ENCODE peak calls at places on chromosomes 12 and 14, in eight cellular contexts. One of them, this sample, is unnamed.

GRCh38 chr14:24838945-24839616 is 205.1 kb upstream of the GZMB start:
- DNase-seq in neural progenitor cell: peak; percentile 27
- DNase-seq in heart left ventricle: peak; percentile 57
- DNase-seq in stomach: no peak
- DNase-seq in CD8-positive, alpha-beta memory T cell: no peak
- DNase-seq in right cardiac atrium: no peak
- DNase-seq in transverse colon: peak; percentile 33
- DNase-seq in colonic mucosa: peak; percentile 68
- DNase-seq in this sample: no peak

GRCh38 chr14:51929920-51930682 is 59.2 kb upstream of the RTRAF start:
- DNase-seq in neural progenitor cell: no peak
- DNase-seq in CD8-positive, alpha-beta memory T cell: no peak
- DNase-seq in heart left ventricle: no peak
- DNase-seq in colonic mucosa: no peak
- DNase-seq in right cardiac atrium: no peak
- DNase-seq in stomach: no peak
- DNase-seq in transverse colon: no peak
- DNase-seq in this sample: no peak

GRCh38 chr12:121789233-121789781 is 4.2 kb downstream of the RHOF start:
- DNase-seq in CD8-positive, alpha-beta memory T cell: peak; percentile 55
- DNase-seq in colonic mucosa: no peak
- DNase-seq in neural progenitor cell: no peak
- DNase-seq in heart left ventricle: no peak
- DNase-seq in stomach: no peak
- DNase-seq in right cardiac atrium: no peak
- DNase-seq in transverse colon: peak; percentile 59
- DNase-seq in this sample: no peak

GRCh38 chr14:78863143-78863542 is 693.0 kb downstream of the NRXN3 start:
- DNase-seq in heart left ventricle: no peak
- DNase-seq in colonic mucosa: peak; percentile 20
- DNase-seq in right cardiac atrium: no peak
- DNase-seq in neural progenitor cell: peak; percentile 82
- DNase-seq in transverse colon: no peak
- DNase-seq in stomach: no peak
- DNase-seq in CD8-positive, alpha-beta memory T cell: no peak
- DNase-seq in this sample: no peak

GRCh38 chr14:78448483-78449094 is 278.4 kb downstream of the NRXN3 start:
- DNase-seq in heart left ventricle: no peak
- DNase-seq in neural progenitor cell: peak; percentile 71
- DNase-seq in transverse colon: peak; percentile 49
- DNase-seq in right cardiac atrium: peak; percentile 53
- DNase-seq in CD8-positive, alpha-beta memory T cell: no peak
- DNase-seq in colonic mucosa: peak; percentile 57
- DNase-seq in stomach: peak; percentile 53
- DNase-seq in this sample: peak; percentile 51

GRCh38 chr12:23674064-23674463 is 275.4 kb downstream of the SOX5 start:
- DNase-seq in transverse colon: no peak
- DNase-seq in stomach: no peak
- DNase-seq in neural progenitor cell: no peak
- DNase-seq in colonic mucosa: no peak
- DNase-seq in CD8-positive, alpha-beta memory T cell: no peak
- DNase-seq in right cardiac atrium: peak; percentile 14
- DNase-seq in heart left ventricle: no peak
- DNase-seq in this sample: no peak

GRCh38 chr12:49854976-49855375 is 12.1 kb upstream of the BCDIN3D start:
- DNase-seq in stomach: peak; percentile 64
- DNase-seq in neural progenitor cell: no peak
- DNase-seq in transverse colon: no peak
- DNase-seq in right cardiac atrium: no peak
- DNase-seq in CD8-positive, alpha-beta memory T cell: no peak
- DNase-seq in heart left ventricle: no peak
- DNase-seq in colonic mucosa: no peak
- DNase-seq in this sample: no peak

GRCh38 chr12:109513977-109514376 is 36.5 kb downstream of the UBE3B start:
- DNase-seq in colonic mucosa: no peak
- DNase-seq in stomach: no peak
- DNase-seq in transverse colon: no peak
- DNase-seq in CD8-positive, alpha-beta memory T cell: no peak
- DNase-seq in right cardiac atrium: no peak
- DNase-seq in heart left ventricle: no peak
- DNase-seq in neural progenitor cell: no peak
- DNase-seq in this sample: no peak

GRCh38 chr14:52700701-52701172 is 5.4 kb upstream of the ERO1A start:
- DNase-seq in right cardiac atrium: no peak
- DNase-seq in stomach: no peak
- DNase-seq in colonic mucosa: no peak
- DNase-seq in neural progenitor cell: no peak
- DNase-seq in heart left ventricle: no peak
- DNase-seq in CD8-positive, alpha-beta memory T cell: no peak
- DNase-seq in transverse colon: no peak
- DNase-seq in this sample: peak; percentile 29

GRCh38 chr14:59407246-59407615 is 57.9 kb downstream of the GPR135 start:
- DNase-seq in neural progenitor cell: no peak
- DNase-seq in CD8-positive, alpha-beta memory T cell: no peak
- DNase-seq in right cardiac atrium: no peak
- DNase-seq in colonic mucosa: no peak
- DNase-seq in transverse colon: no peak
- DNase-seq in heart left ventricle: no peak
- DNase-seq in stomach: no peak
- DNase-seq in this sample: peak; percentile 19

GRCh38 chr14:63287661-63288483 is 30.9 kb downstream of the GPHB5 start:
- DNase-seq in heart left ventricle: no peak
- DNase-seq in transverse colon: no peak
- DNase-seq in stomach: no peak
- DNase-seq in colonic mucosa: no peak
- DNase-seq in neural progenitor cell: no peak
- DNase-seq in CD8-positive, alpha-beta memory T cell: no peak
- DNase-seq in right cardiac atrium: no peak
- DNase-seq in this sample: no peak

GRCh38 chr14:106883218-106883692 is 1356.9 kb downstream of the TMEM121 start:
- DNase-seq in colonic mucosa: no peak
- DNase-seq in heart left ventricle: no peak
- DNase-seq in neural progenitor cell: no peak
- DNase-seq in stomach: no peak
- DNase-seq in transverse colon: no peak
- DNase-seq in right cardiac atrium: peak; percentile 74
- DNase-seq in CD8-positive, alpha-beta memory T cell: peak; percentile 27
- DNase-seq in this sample: no peak

GRCh38 chr14:104924421-104925213 is at the start of gene PLD4:
- DNase-seq in stomach: no peak
- DNase-seq in right cardiac atrium: no peak
- DNase-seq in transverse colon: no peak
- DNase-seq in heart left ventricle: no peak
- DNase-seq in colonic mucosa: no peak
- DNase-seq in neural progenitor cell: no peak
- DNase-seq in CD8-positive, alpha-beta memory T cell: no peak
- DNase-seq in this sample: no peak

GRCh38 chr12:66516133-66516532 is 162.7 kb downstream of the GRIP1 start:
- DNase-seq in stomach: no peak
- DNase-seq in heart left ventricle: no peak
- DNase-seq in neural progenitor cell: no peak
- DNase-seq in colonic mucosa: no peak
- DNase-seq in transverse colon: no peak
- DNase-seq in CD8-positive, alpha-beta memory T cell: no peak
- DNase-seq in right cardiac atrium: no peak
- DNase-seq in this sample: no peak

GRCh38 chr12:20444595-20445170 is 76.3 kb downstream of the PDE3A start:
- DNase-seq in heart left ventricle: no peak
- DNase-seq in transverse colon: no peak
- DNase-seq in stomach: no peak
- DNase-seq in neural progenitor cell: peak; percentile 21
- DNase-seq in colonic mucosa: no peak
- DNase-seq in CD8-positive, alpha-beta memory T cell: no peak
- DNase-seq in right cardiac atrium: no peak
- DNase-seq in this sample: no peak

GRCh38 chr14:61478971-61479473 is 157.6 kb downstream of the PRKCH start:
- DNase-seq in neural progenitor cell: no peak
- DNase-seq in colonic mucosa: no peak
- DNase-seq in right cardiac atrium: no peak
- DNase-seq in heart left ventricle: no peak
- DNase-seq in CD8-positive, alpha-beta memory T cell: no peak
- DNase-seq in transverse colon: no peak
- DNase-seq in stomach: no peak
- DNase-seq in this sample: no peak

GRCh38 chr12:98635657-98636323 is 8.8 kb downstream of the IKBIP start:
- DNase-seq in heart left ventricle: no peak
- DNase-seq in colonic mucosa: no peak
- DNase-seq in transverse colon: no peak
- DNase-seq in stomach: no peak
- DNase-seq in right cardiac atrium: no peak
- DNase-seq in neural progenitor cell: no peak
- DNase-seq in CD8-positive, alpha-beta memory T cell: no peak
- DNase-seq in this sample: no peak

GRCh38 chr12:38282886-38283285 is 33.7 kb upstream of the ALG10B start:
- DNase-seq in CD8-positive, alpha-beta memory T cell: no peak
- DNase-seq in heart left ventricle: no peak
- DNase-seq in transverse colon: no peak
- DNase-seq in right cardiac atrium: no peak
- DNase-seq in stomach: no peak
- DNase-seq in colonic mucosa: no peak
- DNase-seq in neural progenitor cell: no peak
- DNase-seq in this sample: no peak

GRCh38 chr12:71938728-71939385 is at the start of gene TPH2:
- DNase-seq in neural progenitor cell: peak; percentile 94
- DNase-seq in colonic mucosa: peak; percentile 18
- DNase-seq in heart left ventricle: peak; percentile 28
- DNase-seq in CD8-positive, alpha-beta memory T cell: no peak
- DNase-seq in transverse colon: peak; percentile 9
- DNase-seq in stomach: peak; percentile 31
- DNase-seq in right cardiac atrium: peak; percentile 61
- DNase-seq in this sample: peak; percentile 43

GRCh38 chr14:101968186-101968585 is 3.8 kb downstream of the DYNC1H1 start:
- DNase-seq in neural progenitor cell: no peak
- DNase-seq in CD8-positive, alpha-beta memory T cell: no peak
- DNase-seq in colonic mucosa: no peak
- DNase-seq in heart left ventricle: no peak
- DNase-seq in right cardiac atrium: no peak
- DNase-seq in transverse colon: no peak
- DNase-seq in stomach: no peak
- DNase-seq in this sample: no peak
- H3K4me1 ChIP-seq in neural progenitor cell: peaks cover 16% of the 10 kb centered on the region
- H3K4me1 ChIP-seq in CD8-positive, alpha-beta memory T cell: peaks cover 43% of the 10 kb centered on the region
- H3K4me1 ChIP-seq in colonic mucosa: peaks cover 10% of the 10 kb centered on the region
- H3K4me1 ChIP-seq in heart left ventricle: peaks cover 8% of the 10 kb centered on the region
- H3K4me1 ChIP-seq in right cardiac atrium: peaks cover 5% of the 10 kb centered on the region
- H3K4me1 ChIP-seq in transverse colon: peaks cover 37% of the 10 kb centered on the region
- H3K4me1 ChIP-seq in stomach: peaks cover 81% of the 10 kb centered on the region
- H3K4me1 ChIP-seq in this sample: peaks cover 55% of the 10 kb centered on the region

DNA sequence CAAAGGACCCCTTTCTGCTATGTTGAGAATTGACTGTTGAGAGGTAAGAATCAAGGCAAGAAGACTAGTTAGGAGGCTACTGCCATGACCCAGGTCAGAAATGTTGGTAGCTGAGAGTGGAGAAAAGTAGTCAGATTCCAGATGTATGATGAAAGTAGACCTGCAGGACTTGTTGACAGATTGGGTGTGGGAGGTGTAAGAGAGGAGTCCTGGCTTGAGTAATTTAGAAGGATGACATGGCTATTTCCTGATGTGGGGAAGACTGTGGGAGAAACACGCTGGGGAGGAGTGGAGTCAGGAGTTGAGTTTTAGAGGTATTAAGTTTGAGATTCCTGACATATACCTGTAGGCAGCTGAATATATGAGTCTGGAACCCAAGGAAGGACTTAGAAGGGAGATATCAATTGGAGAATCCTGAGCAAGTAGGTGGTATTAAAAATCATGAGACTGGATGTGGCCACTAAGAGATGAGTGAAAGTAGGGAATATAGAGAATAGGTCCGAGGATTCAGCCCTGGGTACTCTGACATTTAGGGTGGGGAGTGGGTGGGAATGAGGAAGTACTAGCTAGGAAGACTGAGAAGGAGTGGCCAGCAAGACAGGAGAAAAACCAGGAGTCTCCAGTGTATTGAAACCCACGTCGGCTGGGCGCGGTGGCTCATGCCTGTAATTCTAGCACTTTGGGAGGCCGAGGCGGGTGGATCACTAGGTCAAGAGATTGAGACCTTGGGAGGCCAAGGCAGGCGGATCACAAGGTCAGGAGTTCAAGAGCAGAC is 12.6 kb upstream of the DDX47 start:
- DNase-seq in colonic mucosa: no peak
- DNase-seq in right cardiac atrium: no peak
- DNase-seq in CD8-positive, alpha-beta memory T cell: no peak
- DNase-seq in transverse colon: no peak
- DNase-seq in heart left ventricle: no peak
- DNase-seq in stomach: no peak
- DNase-seq in neural progenitor cell: no peak
- DNase-seq in this sample: no peak
- H3K27ac ChIP-seq in colonic mucosa: peak overlapping the region; percentile 4
- H3K27ac ChIP-seq in right cardiac atrium: no peak overlapping the region
- H3K27ac ChIP-seq in CD8-positive, alpha-beta memory T cell: no peak overlapping the region
- H3K27ac ChIP-seq in transverse colon: no peak overlapping the region
- H3K27ac ChIP-seq in heart left ventricle: no peak overlapping the region
- H3K27ac ChIP-seq in stomach: no peak overlapping the region
- H3K27ac ChIP-seq in neural progenitor cell: no peak overlapping the region
- H3K27ac ChIP-seq in this sample: no peak overlapping the region

DNA sequence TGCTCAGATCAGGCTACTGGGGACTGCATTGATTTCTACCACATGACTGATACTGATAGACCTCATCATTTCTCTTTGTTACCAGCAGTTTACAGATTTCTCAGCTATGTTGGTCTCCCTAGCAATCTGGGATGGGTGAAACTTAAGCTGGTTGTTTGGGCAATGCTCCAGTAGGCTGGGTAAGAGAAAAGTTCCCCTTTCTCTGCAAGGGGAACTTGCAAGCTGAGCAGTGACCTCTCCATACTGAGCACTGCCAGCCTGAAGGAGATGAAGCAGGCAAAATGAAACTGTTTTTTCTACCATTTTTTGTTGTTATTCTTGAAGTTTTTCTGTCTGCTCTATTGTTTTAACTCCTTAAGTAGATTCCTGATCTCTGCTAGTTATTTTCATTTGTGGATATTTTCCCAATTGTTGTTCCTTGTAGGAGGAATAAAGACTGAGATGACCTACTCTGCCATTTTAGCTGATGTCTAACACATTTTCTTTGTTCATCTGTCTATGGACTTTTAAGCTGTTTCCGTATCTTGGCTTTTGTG is 1.3 kb upstream of the OR4M1 start:
- DNase-seq in CD8-positive, alpha-beta memory T cell: no peak
- DNase-seq in stomach: no peak
- DNase-seq in right cardiac atrium: no peak
- DNase-seq in colonic mucosa: no peak
- DNase-seq in heart left ventricle: no peak
- DNase-seq in transverse colon: no peak
- DNase-seq in neural progenitor cell: no peak
- DNase-seq in this sample: no peak
- H3K9me3 ChIP-seq in CD8-positive, alpha-beta memory T cell: no peaks in the 10 kb centered on the region
- H3K9me3 ChIP-seq in stomach: peaks cover 34% of the 10 kb centered on the region
- H3K9me3 ChIP-seq in right cardiac atrium: no peaks in the 10 kb centered on the region
- H3K9me3 ChIP-seq in colonic mucosa: no peaks in the 10 kb centered on the region
- H3K9me3 ChIP-seq in heart left ventricle: no peaks in the 10 kb centered on the region
- H3K9me3 ChIP-seq in transverse colon: no peaks in the 10 kb centered on the region
- H3K9me3 ChIP-seq in neural progenitor cell: peaks cover 84% of the 10 kb centered on the region
- H3K9me3 ChIP-seq in this sample: no peaks in the 10 kb centered on the region

DNA sequence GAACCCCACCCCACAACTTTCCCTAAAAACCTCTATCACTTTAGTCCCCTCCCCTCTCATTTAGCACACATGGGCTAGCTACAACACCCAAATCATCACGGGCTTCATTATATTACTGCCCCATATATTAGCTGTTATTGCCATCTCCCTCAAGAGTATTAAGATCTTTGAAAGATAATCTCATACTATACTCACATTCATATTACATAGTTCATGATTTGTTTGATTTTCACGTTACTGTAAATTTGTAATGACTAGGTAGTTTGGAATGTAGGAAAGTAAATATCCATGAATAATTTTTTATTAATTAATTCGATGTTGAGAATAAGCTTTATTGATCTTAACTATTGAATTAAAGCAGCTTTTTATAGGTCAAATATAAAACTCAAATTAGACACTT is 7.9 kb downstream of the DICER1 start:
- DNase-seq in heart left ventricle: no peak
- DNase-seq in colonic mucosa: no peak
- DNase-seq in transverse colon: no peak
- DNase-seq in right cardiac atrium: no peak
- DNase-seq in stomach: no peak
- DNase-seq in neural progenitor cell: no peak
- DNase-seq in CD8-positive, alpha-beta memory T cell: no peak
- DNase-seq in this sample: no peak
- H3K4me1 ChIP-seq in heart left ventricle: no peaks in the 10 kb centered on the region
- H3K4me1 ChIP-seq in colonic mucosa: peaks cover 5% of the 10 kb centered on the region
- H3K4me1 ChIP-seq in transverse colon: peaks cover 37% of the 10 kb centered on the region
- H3K4me1 ChIP-seq in right cardiac atrium: peaks cover 7% of the 10 kb centered on the region
- H3K4me1 ChIP-seq in stomach: peaks cover 91% of the 10 kb centered on the region
- H3K4me1 ChIP-seq in neural progenitor cell: no peaks in the 10 kb centered on the region
- H3K4me1 ChIP-seq in CD8-positive, alpha-beta memory T cell: peaks cover 29% of the 10 kb centered on the region
- H3K4me1 ChIP-seq in this sample: peaks cover 61% of the 10 kb centered on the region

This sample was measured in body of pancreas.